ENCODE peak calls at places on chromosomes 3 and 15, in eight cellular contexts. One of them, this sample, is unnamed.

GRCh38 chr3:32591960-32592462 is 21.4 kb upstream of the DYNC1LI1 start:
- DNase-seq in breast epithelium: no peak
- DNase-seq in NCI-H1417: peak
- DNase-seq in HTR-8/SVneo: no peak
- DNase-seq in T-helper 17 cell: no peak
- DNase-seq in GM10248: no peak
- DNase-seq in psoas muscle: no peak
- DNase-seq in A172: no peak
- DNase-seq in this sample: no peak

GRCh38 chr3:14273886-14274517 is 95.4 kb downstream of the LSM3 start:
- DNase-seq in NCI-H1417: no peak
- DNase-seq in GM10248: no peak
- DNase-seq in A172: peak
- DNase-seq in breast epithelium: no peak
- DNase-seq in psoas muscle: no peak
- DNase-seq in HTR-8/SVneo: no peak
- DNase-seq in T-helper 17 cell: no peak
- DNase-seq in this sample: no peak

GRCh38 chr3:73056365-73057150 is 4.9 kb upstream of the EBLN2 start:
- DNase-seq in HTR-8/SVneo: peak
- DNase-seq in A172: peak
- DNase-seq in GM10248: peak
- DNase-seq in T-helper 17 cell: no peak
- DNase-seq in breast epithelium: no peak
- DNase-seq in psoas muscle: no peak
- DNase-seq in NCI-H1417: peak
- DNase-seq in this sample: no peak

GRCh38 chr3:113212155-113212844 is 943 bp downstream of the BOC start:
- DNase-seq in psoas muscle: peak
- DNase-seq in A172: no peak
- DNase-seq in GM10248: peak
- DNase-seq in HTR-8/SVneo: peak
- DNase-seq in breast epithelium: no peak
- DNase-seq in T-helper 17 cell: no peak
- DNase-seq in NCI-H1417: peak
- DNase-seq in this sample: peak

GRCh38 chr3:43379343-43379742 is 93.0 kb downstream of the SNRK start:
- DNase-seq in GM10248: no peak
- DNase-seq in psoas muscle: no peak
- DNase-seq in T-helper 17 cell: no peak
- DNase-seq in A172: no peak
- DNase-seq in breast epithelium: no peak
- DNase-seq in HTR-8/SVneo: no peak
- DNase-seq in NCI-H1417: no peak
- DNase-seq in this sample: no peak

GRCh38 chr3:196096382-196096953 is 14.6 kb upstream of the TFRC start:
- DNase-seq in NCI-H1417: no peak
- DNase-seq in T-helper 17 cell: no peak
- DNase-seq in A172: no peak
- DNase-seq in breast epithelium: peak
- DNase-seq in HTR-8/SVneo: no peak
- DNase-seq in GM10248: peak
- DNase-seq in psoas muscle: peak
- DNase-seq in this sample: peak

GRCh38 chr15:26051771-26052685 is 188.9 kb upstream of the ATP10A start:
- DNase-seq in NCI-H1417: no peak
- DNase-seq in GM10248: no peak
- DNase-seq in psoas muscle: peak
- DNase-seq in A172: no peak
- DNase-seq in T-helper 17 cell: no peak
- DNase-seq in HTR-8/SVneo: no peak
- DNase-seq in breast epithelium: no peak
- DNase-seq in this sample: peak

GRCh38 chr15:63364293-63365003 is 17.2 kb downstream of the CA12 start:
- DNase-seq in breast epithelium: no peak
- DNase-seq in T-helper 17 cell: no peak
- DNase-seq in GM10248: no peak
- DNase-seq in NCI-H1417: no peak
- DNase-seq in A172: no peak
- DNase-seq in psoas muscle: no peak
- DNase-seq in HTR-8/SVneo: no peak
- DNase-seq in this sample: no peak

GRCh38 chr3:42505849-42506410 is 3.5 kb downstream of the VIPR1 start:
- DNase-seq in A172: no peak
- DNase-seq in T-helper 17 cell: peak
- DNase-seq in psoas muscle: no peak
- DNase-seq in HTR-8/SVneo: no peak
- DNase-seq in GM10248: no peak
- DNase-seq in breast epithelium: peak
- DNase-seq in NCI-H1417: no peak
- DNase-seq in this sample: no peak

GRCh38 chr3:104521606-104522336 is 844.9 kb upstream of the ALCAM start:
- DNase-seq in psoas muscle: no peak
- DNase-seq in GM10248: no peak
- DNase-seq in A172: no peak
- DNase-seq in breast epithelium: no peak
- DNase-seq in HTR-8/SVneo: no peak
- DNase-seq in T-helper 17 cell: no peak
- DNase-seq in NCI-H1417: no peak
- DNase-seq in this sample: no peak

GRCh38 chr3:7282988-7283387 is 422.1 kb downstream of the GRM7 start:
- DNase-seq in psoas muscle: no peak
- DNase-seq in breast epithelium: no peak
- DNase-seq in GM10248: no peak
- DNase-seq in NCI-H1417: no peak
- DNase-seq in HTR-8/SVneo: no peak
- DNase-seq in T-helper 17 cell: no peak
- DNase-seq in A172: no peak
- DNase-seq in this sample: no peak

GRCh38 chr3:169966951-169967915 is 626 bp downstream of the SEC62 start:
- DNase-seq in breast epithelium: peak
- DNase-seq in psoas muscle: peak
- DNase-seq in A172: peak
- DNase-seq in NCI-H1417: peak
- DNase-seq in HTR-8/SVneo: peak
- DNase-seq in T-helper 17 cell: peak
- DNase-seq in GM10248: no peak
- DNase-seq in this sample: peak

GRCh38 chr3:59313365-59313764 is 263.5 kb upstream of the CFAP20DC start:
- DNase-seq in GM10248: peak
- DNase-seq in T-helper 17 cell: no peak
- DNase-seq in psoas muscle: peak
- DNase-seq in breast epithelium: no peak
- DNase-seq in HTR-8/SVneo: no peak
- DNase-seq in A172: peak
- DNase-seq in NCI-H1417: peak
- DNase-seq in this sample: peak

GRCh38 chr15:42602501-42602900 is 27.1 kb downstream of the STARD9 start:
- DNase-seq in breast epithelium: no peak
- DNase-seq in T-helper 17 cell: no peak
- DNase-seq in HTR-8/SVneo: no peak
- DNase-seq in GM10248: no peak
- DNase-seq in psoas muscle: no peak
- DNase-seq in NCI-H1417: no peak
- DNase-seq in A172: no peak
- DNase-seq in this sample: no peak

GRCh38 chr3:195540526-195540925 is 2.6 kb downstream of the PPP1R2 start:
- DNase-seq in NCI-H1417: no peak
- DNase-seq in T-helper 17 cell: no peak
- DNase-seq in psoas muscle: no peak
- DNase-seq in breast epithelium: no peak
- DNase-seq in HTR-8/SVneo: no peak
- DNase-seq in GM10248: no peak
- DNase-seq in A172: no peak
- DNase-seq in this sample: no peak

GRCh38 chr15:64356443-64357040 is 569 bp upstream of the CSNK1G1 start:
- DNase-seq in breast epithelium: no peak
- DNase-seq in A172: no peak
- DNase-seq in psoas muscle: no peak
- DNase-seq in NCI-H1417: peak
- DNase-seq in T-helper 17 cell: no peak
- DNase-seq in GM10248: peak
- DNase-seq in HTR-8/SVneo: no peak
- DNase-seq in this sample: no peak

GRCh38 chr3:43785551-43785950 is 94.8 kb downstream of the ABHD5 start:
- DNase-seq in NCI-H1417: no peak
- DNase-seq in HTR-8/SVneo: no peak
- DNase-seq in GM10248: no peak
- DNase-seq in psoas muscle: no peak
- DNase-seq in breast epithelium: no peak
- DNase-seq in A172: peak
- DNase-seq in T-helper 17 cell: no peak
- DNase-seq in this sample: no peak

GRCh38 chr3:46006646-46007045 is 11.0 kb upstream of the FYCO1 start:
- DNase-seq in T-helper 17 cell: no peak
- DNase-seq in HTR-8/SVneo: no peak
- DNase-seq in psoas muscle: no peak
- DNase-seq in NCI-H1417: no peak
- DNase-seq in GM10248: no peak
- DNase-seq in A172: peak
- DNase-seq in breast epithelium: no peak
- DNase-seq in this sample: no peak

GRCh38 chr15:65318870-65319356 is 14.4 kb downstream of the RNU5B-1 start:
- DNase-seq in HTR-8/SVneo: peak
- DNase-seq in psoas muscle: peak
- DNase-seq in A172: peak
- DNase-seq in NCI-H1417: peak
- DNase-seq in breast epithelium: peak
- DNase-seq in T-helper 17 cell: peak
- DNase-seq in GM10248: peak
- DNase-seq in this sample: peak

GRCh38 chr3:135694142-135694541 is 271.4 kb upstream of the PPP2R3A start:
- DNase-seq in NCI-H1417: no peak
- DNase-seq in HTR-8/SVneo: no peak
- DNase-seq in GM10248: no peak
- DNase-seq in breast epithelium: no peak
- DNase-seq in A172: no peak
- DNase-seq in T-helper 17 cell: no peak
- DNase-seq in psoas muscle: no peak
- DNase-seq in this sample: no peak

GRCh38 chr3:159265705-159266104 is 463.9 kb downstream of the MFSD1 start:
- DNase-seq in GM10248: no peak
- DNase-seq in NCI-H1417: no peak
- DNase-seq in psoas muscle: no peak
- DNase-seq in A172: no peak
- DNase-seq in breast epithelium: no peak
- DNase-seq in HTR-8/SVneo: no peak
- DNase-seq in T-helper 17 cell: no peak
- DNase-seq in this sample: no peak